ENCODE peak calls at places on chromosomes 13 and 19, in eight cellular contexts. One of them, this sample, is unnamed.
A peak's percentile ranks its signal among the peaks of the same experiment; 100 is the strongest.

GRCh38 chr19:4373601-4374441 is 26.5 kb downstream of the SH3GL1 start:
- DNase-seq in EH: peak; percentile 77
- DNase-seq in cardiac muscle cell: peak; percentile 43
- DNase-seq in H54: no peak
- DNase-seq in head of caudate nucleus: peak; percentile 75
- DNase-seq in IMR-90: peak; percentile 36
- DNase-seq in nephron progenitor cell: no peak
- DNase-seq in iPS DF 19.7: no peak
- DNase-seq in this sample: peak; percentile 65

GRCh38 chr19:37930416-37930815 is 23.4 kb downstream of the SIPA1L3 start:
- DNase-seq in EH: peak; percentile 39
- DNase-seq in cardiac muscle cell: peak; percentile 46
- DNase-seq in H54: peak; percentile 35
- DNase-seq in head of caudate nucleus: no peak
- DNase-seq in IMR-90: no peak
- DNase-seq in nephron progenitor cell: no peak
- DNase-seq in iPS DF 19.7: no peak
- DNase-seq in this sample: no peak

GRCh38 chr19:5165697-5166019 is 175.0 kb downstream of the PTPRS start:
- DNase-seq in EH: no peak
- DNase-seq in cardiac muscle cell: no peak
- DNase-seq in H54: no peak
- DNase-seq in head of caudate nucleus: no peak
- DNase-seq in IMR-90: no peak
- DNase-seq in nephron progenitor cell: no peak
- DNase-seq in iPS DF 19.7: no peak
- DNase-seq in this sample: no peak

GRCh38 chr13:45865414-45865813 is 13.9 kb upstream of the SIAH3 start:
- DNase-seq in EH: no peak
- DNase-seq in cardiac muscle cell: no peak
- DNase-seq in H54: no peak
- DNase-seq in head of caudate nucleus: no peak
- DNase-seq in IMR-90: no peak
- DNase-seq in nephron progenitor cell: no peak
- DNase-seq in iPS DF 19.7: no peak
- DNase-seq in this sample: no peak

GRCh38 chr13:110103026-110103425 is 203.9 kb downstream of the COL4A1 start:
- DNase-seq in EH: no peak
- DNase-seq in cardiac muscle cell: no peak
- DNase-seq in H54: no peak
- DNase-seq in head of caudate nucleus: no peak
- DNase-seq in IMR-90: no peak
- DNase-seq in nephron progenitor cell: no peak
- DNase-seq in iPS DF 19.7: no peak
- DNase-seq in this sample: no peak

GRCh38 chr13:44455781-44456180 is 82.2 kb downstream of the SERP2 start:
- DNase-seq in EH: no peak
- DNase-seq in cardiac muscle cell: no peak
- DNase-seq in H54: no peak
- DNase-seq in head of caudate nucleus: no peak
- DNase-seq in IMR-90: no peak
- DNase-seq in nephron progenitor cell: no peak
- DNase-seq in iPS DF 19.7: no peak
- DNase-seq in this sample: no peak

GRCh38 chr13:33213797-33214196 is 71.8 kb downstream of the STARD13 start:
- DNase-seq in EH: no peak
- DNase-seq in cardiac muscle cell: peak; percentile 59
- DNase-seq in H54: no peak
- DNase-seq in head of caudate nucleus: peak; percentile 69
- DNase-seq in IMR-90: peak; percentile 65
- DNase-seq in nephron progenitor cell: no peak
- DNase-seq in iPS DF 19.7: no peak
- DNase-seq in this sample: no peak

GRCh38 chr19:42216653-42217521 is 590 bp downstream of the DEDD2 start:
- DNase-seq in EH: peak; percentile 41
- DNase-seq in cardiac muscle cell: peak; percentile 40
- DNase-seq in H54: no peak
- DNase-seq in head of caudate nucleus: peak; percentile 27
- DNase-seq in IMR-90: peak; percentile 16
- DNase-seq in nephron progenitor cell: peak; percentile 66
- DNase-seq in iPS DF 19.7: no peak
- DNase-seq in this sample: peak; percentile 20

GRCh38 chr13:27481766-27482165 is 31.4 kb upstream of the MTIF3 start:
- DNase-seq in EH: peak; percentile 32
- DNase-seq in cardiac muscle cell: peak; percentile 51
- DNase-seq in H54: peak; percentile 17
- DNase-seq in head of caudate nucleus: no peak
- DNase-seq in IMR-90: peak; percentile 10
- DNase-seq in nephron progenitor cell: peak; percentile 75
- DNase-seq in iPS DF 19.7: peak; percentile 72
- DNase-seq in this sample: no peak

GRCh38 chr13:114222461-114222968 is 12.2 kb upstream of the CDC16 start:
- DNase-seq in EH: no peak
- DNase-seq in cardiac muscle cell: peak; percentile 75
- DNase-seq in H54: no peak
- DNase-seq in head of caudate nucleus: no peak
- DNase-seq in IMR-90: peak; percentile 48
- DNase-seq in nephron progenitor cell: no peak
- DNase-seq in iPS DF 19.7: no peak
- DNase-seq in this sample: peak; percentile 24

GRCh38 chr19:52527954-52528326 is 472 bp downstream of the ZNF808 start:
- DNase-seq in EH: peak; percentile 6
- DNase-seq in cardiac muscle cell: peak; percentile 5
- DNase-seq in H54: no peak
- DNase-seq in head of caudate nucleus: peak; percentile 5
- DNase-seq in IMR-90: no peak
- DNase-seq in nephron progenitor cell: peak; percentile 45
- DNase-seq in iPS DF 19.7: no peak
- DNase-seq in this sample: no peak

GRCh38 chr19:6063576-6063961 is 46.7 kb downstream of the RFX2 start:
- DNase-seq in EH: no peak
- DNase-seq in cardiac muscle cell: no peak
- DNase-seq in H54: no peak
- DNase-seq in head of caudate nucleus: no peak
- DNase-seq in IMR-90: no peak
- DNase-seq in nephron progenitor cell: no peak
- DNase-seq in iPS DF 19.7: no peak
- DNase-seq in this sample: no peak

This sample was measured in heart right ventricle.